ENCODE peak calls at places on chromosomes 3 and 15, in four cellular contexts. One of them, this sample, is unnamed.

GRCh38 chr3:30156586-30157498 is 449.6 kb upstream of the TGFBR2 start:
- DNase-seq in activated CD8-positive, alpha-beta memory T cell treated with anti-CD3 and anti-CD28 coated beads for 48 hours: no peak
- DNase-seq in activated T-cell treated with anti-CD3 and anti-CD28 coated beads for 1 hour: no peak
- DNase-seq in naive thymus-derived CD4-positive, alpha-beta T cell: no peak
- DNase-seq in this sample: no peak

GRCh38 chr3:66397745-66398144 is 103.1 kb downstream of the LRIG1 start:
- DNase-seq in activated CD8-positive, alpha-beta memory T cell treated with anti-CD3 and anti-CD28 coated beads for 48 hours: no peak
- DNase-seq in activated T-cell treated with anti-CD3 and anti-CD28 coated beads for 1 hour: no peak
- DNase-seq in naive thymus-derived CD4-positive, alpha-beta T cell: no peak
- DNase-seq in this sample: no peak

GRCh38 chr3:146598486-146598885 is 6.7 kb downstream of the PLSCR5 start:
- DNase-seq in activated CD8-positive, alpha-beta memory T cell treated with anti-CD3 and anti-CD28 coated beads for 48 hours: no peak
- DNase-seq in activated T-cell treated with anti-CD3 and anti-CD28 coated beads for 1 hour: no peak
- DNase-seq in naive thymus-derived CD4-positive, alpha-beta T cell: no peak
- DNase-seq in this sample: no peak

GRCh38 chr3:7546219-7546618 is 685.3 kb downstream of the GRM7 start:
- DNase-seq in activated CD8-positive, alpha-beta memory T cell treated with anti-CD3 and anti-CD28 coated beads for 48 hours: no peak
- DNase-seq in activated T-cell treated with anti-CD3 and anti-CD28 coated beads for 1 hour: no peak
- DNase-seq in naive thymus-derived CD4-positive, alpha-beta T cell: no peak
- DNase-seq in this sample: no peak

GRCh38 chr15:36951747-36952247 is 148.6 kb downstream of the MEIS2 start:
- DNase-seq in activated CD8-positive, alpha-beta memory T cell treated with anti-CD3 and anti-CD28 coated beads for 48 hours: no peak
- DNase-seq in activated T-cell treated with anti-CD3 and anti-CD28 coated beads for 1 hour: no peak
- DNase-seq in naive thymus-derived CD4-positive, alpha-beta T cell: no peak
- DNase-seq in this sample: no peak

GRCh38 chr3:184315871-184316661 is 1.7 kb downstream of the EIF4G1 start:
- DNase-seq in activated CD8-positive, alpha-beta memory T cell treated with anti-CD3 and anti-CD28 coated beads for 48 hours: no peak
- DNase-seq in activated T-cell treated with anti-CD3 and anti-CD28 coated beads for 1 hour: no peak
- DNase-seq in naive thymus-derived CD4-positive, alpha-beta T cell: no peak
- DNase-seq in this sample: peak; percentile 33

GRCh38 chr15:48671381-48672022 is 26.0 kb upstream of the FBN1 start:
- DNase-seq in activated CD8-positive, alpha-beta memory T cell treated with anti-CD3 and anti-CD28 coated beads for 48 hours: no peak
- DNase-seq in activated T-cell treated with anti-CD3 and anti-CD28 coated beads for 1 hour: no peak
- DNase-seq in naive thymus-derived CD4-positive, alpha-beta T cell: no peak
- DNase-seq in this sample: no peak

GRCh38 chr3:42490243-42490642 is 12.2 kb upstream of the VIPR1 start:
- DNase-seq in activated CD8-positive, alpha-beta memory T cell treated with anti-CD3 and anti-CD28 coated beads for 48 hours: no peak
- DNase-seq in activated T-cell treated with anti-CD3 and anti-CD28 coated beads for 1 hour: no peak
- DNase-seq in naive thymus-derived CD4-positive, alpha-beta T cell: no peak
- DNase-seq in this sample: peak; percentile 33

GRCh38 chr3:128554465-128555097 is 61.6 kb upstream of the GATA2 start:
- DNase-seq in activated CD8-positive, alpha-beta memory T cell treated with anti-CD3 and anti-CD28 coated beads for 48 hours: no peak
- DNase-seq in activated T-cell treated with anti-CD3 and anti-CD28 coated beads for 1 hour: no peak
- DNase-seq in naive thymus-derived CD4-positive, alpha-beta T cell: no peak
- DNase-seq in this sample: no peak

GRCh38 chr3:39000008-39000450 is 51.7 kb downstream of the SCN11A start:
- DNase-seq in activated CD8-positive, alpha-beta memory T cell treated with anti-CD3 and anti-CD28 coated beads for 48 hours: no peak
- DNase-seq in activated T-cell treated with anti-CD3 and anti-CD28 coated beads for 1 hour: no peak
- DNase-seq in naive thymus-derived CD4-positive, alpha-beta T cell: no peak
- DNase-seq in this sample: no peak

GRCh38 chr3:117117188-117117936 is 407.8 kb downstream of the TUSC7 start:
- DNase-seq in activated CD8-positive, alpha-beta memory T cell treated with anti-CD3 and anti-CD28 coated beads for 48 hours: no peak
- DNase-seq in activated T-cell treated with anti-CD3 and anti-CD28 coated beads for 1 hour: no peak
- DNase-seq in naive thymus-derived CD4-positive, alpha-beta T cell: no peak
- DNase-seq in this sample: no peak

GRCh38 chr15:60972866-60973265 is 256.2 kb downstream of the RORA start:
- DNase-seq in activated CD8-positive, alpha-beta memory T cell treated with anti-CD3 and anti-CD28 coated beads for 48 hours: no peak
- DNase-seq in activated T-cell treated with anti-CD3 and anti-CD28 coated beads for 1 hour: no peak
- DNase-seq in naive thymus-derived CD4-positive, alpha-beta T cell: no peak
- DNase-seq in this sample: no peak

GRCh38 chr15:40957581-40958051 is 4.3 kb downstream of the CHAC1 start:
- DNase-seq in activated CD8-positive, alpha-beta memory T cell treated with anti-CD3 and anti-CD28 coated beads for 48 hours: no peak
- DNase-seq in activated T-cell treated with anti-CD3 and anti-CD28 coated beads for 1 hour: no peak
- DNase-seq in naive thymus-derived CD4-positive, alpha-beta T cell: no peak
- DNase-seq in this sample: peak; percentile 58

GRCh38 chr3:168894204-168894603 is 769.3 kb downstream of the MECOM start:
- DNase-seq in activated CD8-positive, alpha-beta memory T cell treated with anti-CD3 and anti-CD28 coated beads for 48 hours: no peak
- DNase-seq in activated T-cell treated with anti-CD3 and anti-CD28 coated beads for 1 hour: no peak
- DNase-seq in naive thymus-derived CD4-positive, alpha-beta T cell: no peak
- DNase-seq in this sample: no peak

GRCh38 chr15:88647362-88648105 is 8.7 kb downstream of the ISG20 start:
- DNase-seq in activated CD8-positive, alpha-beta memory T cell treated with anti-CD3 and anti-CD28 coated beads for 48 hours: no peak
- DNase-seq in activated T-cell treated with anti-CD3 and anti-CD28 coated beads for 1 hour: no peak
- DNase-seq in naive thymus-derived CD4-positive, alpha-beta T cell: no peak
- DNase-seq in this sample: peak; percentile 25

GRCh38 chr15:81146454-81146853 is 12.4 kb downstream of the CFAP161 start:
- DNase-seq in activated CD8-positive, alpha-beta memory T cell treated with anti-CD3 and anti-CD28 coated beads for 48 hours: no peak
- DNase-seq in activated T-cell treated with anti-CD3 and anti-CD28 coated beads for 1 hour: no peak
- DNase-seq in naive thymus-derived CD4-positive, alpha-beta T cell: no peak
- DNase-seq in this sample: no peak

GRCh38 chr15:84046064-84046637 is 189.4 kb upstream of the GOLGA6L4 start:
- DNase-seq in activated CD8-positive, alpha-beta memory T cell treated with anti-CD3 and anti-CD28 coated beads for 48 hours: no peak
- DNase-seq in activated T-cell treated with anti-CD3 and anti-CD28 coated beads for 1 hour: no peak
- DNase-seq in naive thymus-derived CD4-positive, alpha-beta T cell: no peak
- DNase-seq in this sample: no peak

GRCh38 chr3:72299321-72299802 is 514.4 kb upstream of the PROK2 start:
- DNase-seq in activated CD8-positive, alpha-beta memory T cell treated with anti-CD3 and anti-CD28 coated beads for 48 hours: no peak
- DNase-seq in activated T-cell treated with anti-CD3 and anti-CD28 coated beads for 1 hour: no peak
- DNase-seq in naive thymus-derived CD4-positive, alpha-beta T cell: no peak
- DNase-seq in this sample: no peak

GRCh38 chr15:44300567-44300966 is 12.0 kb downstream of the GOLM2 start:
- DNase-seq in activated CD8-positive, alpha-beta memory T cell treated with anti-CD3 and anti-CD28 coated beads for 48 hours: no peak
- DNase-seq in activated T-cell treated with anti-CD3 and anti-CD28 coated beads for 1 hour: no peak
- DNase-seq in naive thymus-derived CD4-positive, alpha-beta T cell: no peak
- DNase-seq in this sample: no peak

GRCh38 chr3:144677118-144677517 is 705.5 kb downstream of the DIPK2A start:
- DNase-seq in activated CD8-positive, alpha-beta memory T cell treated with anti-CD3 and anti-CD28 coated beads for 48 hours: no peak
- DNase-seq in activated T-cell treated with anti-CD3 and anti-CD28 coated beads for 1 hour: no peak
- DNase-seq in naive thymus-derived CD4-positive, alpha-beta T cell: no peak
- DNase-seq in this sample: no peak

GRCh38 chr3:24264748-24265158 is 229.9 kb downstream of the THRB start:
- DNase-seq in activated CD8-positive, alpha-beta memory T cell treated with anti-CD3 and anti-CD28 coated beads for 48 hours: no peak
- DNase-seq in activated T-cell treated with anti-CD3 and anti-CD28 coated beads for 1 hour: no peak
- DNase-seq in naive thymus-derived CD4-positive, alpha-beta T cell: no peak
- DNase-seq in this sample: no peak

GRCh38 chr15:62344806-62345539 is 179.9 kb upstream of the C2CD4B start:
- DNase-seq in activated CD8-positive, alpha-beta memory T cell treated with anti-CD3 and anti-CD28 coated beads for 48 hours: peak; percentile 2
- DNase-seq in activated T-cell treated with anti-CD3 and anti-CD28 coated beads for 1 hour: peak; percentile 35
- DNase-seq in naive thymus-derived CD4-positive, alpha-beta T cell: no peak
- DNase-seq in this sample: peak; percentile 82

GRCh38 chr3:172524611-172525010 is 1.4 kb upstream of the TNFSF10 start:
- DNase-seq in activated CD8-positive, alpha-beta memory T cell treated with anti-CD3 and anti-CD28 coated beads for 48 hours: no peak
- DNase-seq in activated T-cell treated with anti-CD3 and anti-CD28 coated beads for 1 hour: no peak
- DNase-seq in naive thymus-derived CD4-positive, alpha-beta T cell: no peak
- DNase-seq in this sample: no peak

GRCh38 chr3:122357828-122358617 is 25.0 kb downstream of the MIX23 start:
- DNase-seq in activated CD8-positive, alpha-beta memory T cell treated with anti-CD3 and anti-CD28 coated beads for 48 hours: no peak
- DNase-seq in activated T-cell treated with anti-CD3 and anti-CD28 coated beads for 1 hour: no peak
- DNase-seq in naive thymus-derived CD4-positive, alpha-beta T cell: no peak
- DNase-seq in this sample: no peak

GRCh38 chr3:141875893-141876380 is 506 bp upstream of the ATP1B3 start:
- DNase-seq in activated CD8-positive, alpha-beta memory T cell treated with anti-CD3 and anti-CD28 coated beads for 48 hours: peak; percentile 47
- DNase-seq in activated T-cell treated with anti-CD3 and anti-CD28 coated beads for 1 hour: peak; percentile 64
- DNase-seq in naive thymus-derived CD4-positive, alpha-beta T cell: peak; percentile 63
- DNase-seq in this sample: peak; percentile 65

GRCh38 chr15:74108111-74108510 is 22.3 kb upstream of the ISLR2 start:
- DNase-seq in activated CD8-positive, alpha-beta memory T cell treated with anti-CD3 and anti-CD28 coated beads for 48 hours: no peak
- DNase-seq in activated T-cell treated with anti-CD3 and anti-CD28 coated beads for 1 hour: no peak
- DNase-seq in naive thymus-derived CD4-positive, alpha-beta T cell: no peak
- DNase-seq in this sample: no peak

GRCh38 chr15:98800437-98801233 is 152.3 kb downstream of the IGF1R start:
- DNase-seq in activated CD8-positive, alpha-beta memory T cell treated with anti-CD3 and anti-CD28 coated beads for 48 hours: no peak
- DNase-seq in activated T-cell treated with anti-CD3 and anti-CD28 coated beads for 1 hour: no peak
- DNase-seq in naive thymus-derived CD4-positive, alpha-beta T cell: no peak
- DNase-seq in this sample: peak; percentile 69

GRCh38 chr3:13042127-13042931 is 30.9 kb downstream of the IQSEC1 start:
- DNase-seq in activated CD8-positive, alpha-beta memory T cell treated with anti-CD3 and anti-CD28 coated beads for 48 hours: no peak
- DNase-seq in activated T-cell treated with anti-CD3 and anti-CD28 coated beads for 1 hour: no peak
- DNase-seq in naive thymus-derived CD4-positive, alpha-beta T cell: no peak
- DNase-seq in this sample: no peak

GRCh38 chr15:70200511-70200991 is 102.8 kb upstream of the TLE3 start:
- DNase-seq in activated CD8-positive, alpha-beta memory T cell treated with anti-CD3 and anti-CD28 coated beads for 48 hours: no peak
- DNase-seq in activated T-cell treated with anti-CD3 and anti-CD28 coated beads for 1 hour: no peak
- DNase-seq in naive thymus-derived CD4-positive, alpha-beta T cell: no peak
- DNase-seq in this sample: no peak

GRCh38 chr3:8869613-8870012 is 93.7 kb downstream of the RAD18 start:
- DNase-seq in activated CD8-positive, alpha-beta memory T cell treated with anti-CD3 and anti-CD28 coated beads for 48 hours: no peak
- DNase-seq in activated T-cell treated with anti-CD3 and anti-CD28 coated beads for 1 hour: no peak
- DNase-seq in naive thymus-derived CD4-positive, alpha-beta T cell: no peak
- DNase-seq in this sample: no peak

GRCh38 chr3:104907507-104907906 is 459.2 kb upstream of the ALCAM start:
- DNase-seq in activated CD8-positive, alpha-beta memory T cell treated with anti-CD3 and anti-CD28 coated beads for 48 hours: no peak
- DNase-seq in activated T-cell treated with anti-CD3 and anti-CD28 coated beads for 1 hour: no peak
- DNase-seq in naive thymus-derived CD4-positive, alpha-beta T cell: no peak
- DNase-seq in this sample: no peak

GRCh38 chr3:14216257-14217048 is 37.8 kb downstream of the LSM3 start:
- DNase-seq in activated CD8-positive, alpha-beta memory T cell treated with anti-CD3 and anti-CD28 coated beads for 48 hours: no peak
- DNase-seq in activated T-cell treated with anti-CD3 and anti-CD28 coated beads for 1 hour: no peak
- DNase-seq in naive thymus-derived CD4-positive, alpha-beta T cell: no peak
- DNase-seq in this sample: peak; percentile 15

GRCh38 chr3:107431298-107432012 is 54.2 kb downstream of the CCDC54 start:
- DNase-seq in activated CD8-positive, alpha-beta memory T cell treated with anti-CD3 and anti-CD28 coated beads for 48 hours: peak; percentile 30
- DNase-seq in activated T-cell treated with anti-CD3 and anti-CD28 coated beads for 1 hour: peak; percentile 8
- DNase-seq in naive thymus-derived CD4-positive, alpha-beta T cell: peak; percentile 33
- DNase-seq in this sample: peak; percentile 76

GRCh38 chr3:184075901-184076300 is 21.0 kb upstream of the HTR3E start:
- DNase-seq in activated CD8-positive, alpha-beta memory T cell treated with anti-CD3 and anti-CD28 coated beads for 48 hours: no peak
- DNase-seq in activated T-cell treated with anti-CD3 and anti-CD28 coated beads for 1 hour: no peak
- DNase-seq in naive thymus-derived CD4-positive, alpha-beta T cell: no peak
- DNase-seq in this sample: no peak

This sample was measured in colonic mucosa.